ENCODE peak calls at places on chromosomes 3 and 15, in four cellular contexts. J is NCI-H1092; N is activated CD4-positive, alpha-beta T cell treated with anti-CD3 and anti-CD28 coated beads, Interleukin-2, amount 50 U/mL, for 1 hour; R is GM03348. Z is an unnamed sample.

GRCh38 chr3:76986876-76987513 is 52.9 kb upstream of the ROBO2 start:
- DNase-seq in R (no peak), J (no peak), N (no peak), Z (no peak)

GRCh38 chr15:73286356-73286755 is 82.4 kb downstream of the HCN4 start:
- DNase-seq in R (no peak), J (no peak), N (no peak), Z (no peak)

GRCh38 chr15:45469429-45469828 is 53.1 kb downstream of the SLC30A4 start:
- DNase-seq in N (no peak), R (no peak), J (no peak), Z (no peak)

GRCh38 chr3:32460031-32460749 is 42.5 kb downstream of the CMTM6 start:
- DNase-seq in R (peak), N (peak), J (peak), Z (no peak)

GRCh38 chr3:190786898-190787297 is 75.6 kb downstream of the GMNC start:
- DNase-seq in N (no peak), R (no peak), J (no peak), Z (no peak)

GRCh38 chr3:83890039-83890762 is 1068.6 kb upstream of the CADM2 start:
- DNase-seq in J (no peak), R (no peak), N (no peak), Z (no peak)

GRCh38 chr3:98978068-98978811 is 76.7 kb upstream of the DCBLD2 start:
- DNase-seq in R (no peak), N (no peak), J (no peak), Z (no peak)

GRCh38 chr3:133169669-133170068 is 131.5 kb downstream of the TMEM108 start:
- DNase-seq in J (no peak), R (no peak), N (no peak), Z (no peak)

GRCh38 chr15:48395532-48396011 is 64.3 kb downstream of the DUT start:
- DNase-seq in J (no peak), N (no peak), R (peak), Z (peak)

GRCh38 chr3:62052331-62052730 is 321.0 kb downstream of the FEZF2 start:
- DNase-seq in R (no peak), N (no peak), J (no peak), Z (no peak)

GRCh38 chr3:159620873-159621272 is 367.8 kb upstream of the IL12A start:
- DNase-seq in J (no peak), N (no peak), R (peak), Z (no peak)

GRCh38 chr3:195096484-195097330 is 174.3 kb downstream of the XXYLT1 start:
- DNase-seq in N (no peak), J (no peak), R (no peak), Z (no peak)

GRCh38 chr15:80638553-80639167 is 56.5 kb upstream of the ABHD17C start:
- DNase-seq in R (no peak), N (no peak), J (no peak), Z (no peak)

GRCh38 chr15:58438956-58439355 is 7.2 kb downstream of the LIPC start:
- DNase-seq in N (peak), R (peak), J (peak), Z (no peak)

GRCh38 chr3:127388412-127388811 is 100.6 kb upstream of the PRR20G start:
- DNase-seq in R (no peak), N (no peak), J (no peak), Z (no peak)

GRCh38 chr3:135967867-135968266 is 2.3 kb downstream of the PPP2R3A start:
- DNase-seq in R (no peak), N (no peak), J (no peak), Z (no peak)

GRCh38 chr15:77723756-77724155 is 91.0 kb upstream of the LINGO1 start:
- DNase-seq in J (no peak), N (no peak), R (no peak), Z (no peak)

GRCh38 chr15:89490550-89491315 is 5.7 kb downstream of the RHCG start:
- DNase-seq in N (no peak), R (no peak), J (no peak), Z (no peak)

GRCh38 chr3:64150527-64151238 is 74.6 kb downstream of the PRICKLE2 start:
- DNase-seq in N (no peak), J (peak), R (peak), Z (no peak)

GRCh38 chr3:13141991-13142412 is 68.8 kb upstream of the IQSEC1 start:
- DNase-seq in J (no peak), N (no peak), R (peak), Z (no peak)

GRCh38 chr3:116770815-116771450 is 61.4 kb downstream of the TUSC7 start:
- DNase-seq in N (peak), J (peak), R (peak), Z (peak)

GRCh38 chr15:99844150-99844549 is 110.9 kb upstream of the LYSMD4 start:
- DNase-seq in R (no peak), N (no peak), J (no peak), Z (no peak)

GRCh38 chr3:105866656-105867653 is 1.9 kb downstream of the CBLB start:
- DNase-seq in N (peak), J (no peak), R (no peak), Z (no peak)

GRCh38 chr3:145959457-145960088 is 201.4 kb downstream of the PLOD2 start:
- DNase-seq in J (no peak), N (no peak), R (no peak), Z (no peak)

GRCh38 chr15:98904466-98905048 is 103.0 kb downstream of the PGPEP1L start:
- DNase-seq in J (peak), N (no peak), R (peak), Z (no peak)

GRCh38 chr3:171788546-171789351 is 21.5 kb downstream of the PLD1 start:
- DNase-seq in J (no peak), N (no peak), R (peak), Z (no peak)

GRCh38 chr3:12316253-12316652 is 27.4 kb downstream of the PPARG start:
- DNase-seq in J (no peak), R (no peak), N (no peak), Z (no peak)

GRCh38 chr3:132622756-132623155 is 25.7 kb downstream of the ACKR4 start:
- DNase-seq in R (no peak), N (no peak), J (no peak), Z (no peak)

GRCh38 chr3:63993653-63994079 is 29.6 kb downstream of the PSMD6 start:
- DNase-seq in J (peak), N (peak), R (peak), Z (peak)

GRCh38 chr15:56733131-56734012 is at the start of gene ZNF280D:
- DNase-seq in J (peak), N (peak), R (peak), Z (peak)

Z was measured in gastrocnemius medialis.